ENCODE peak calls at places on chromosomes 3 and 15, in ten cellular contexts. A is neuronal stem cell, T is GM12865, Q is kidney tubule cell, P is IMR-90, M is H1, R is SW480, N is DMS79 treated with DMSO at 0.1 percent for 48 hours, E is HS-27A, I is EH. H is an unnamed sample.

GRCh38 chr15:20643024-20643770 is 101.6 kb upstream of the GOLGA6L6 start:
- DNase-seq in A (no peak), T (no peak), Q (no peak), P (no peak), M (no peak), R (no peak), N (no peak), E (no peak), I (no peak), H (no peak)

GRCh38 chr15:93458567-93458966 is 369.6 kb upstream of the RGMA start:
- DNase-seq in A (no peak), T (no peak), Q (no peak), P (no peak), M (no peak), R (no peak), N (no peak), E (no peak), I (no peak), H (no peak)

GRCh38 chr3:55244247-55244646 is 242.9 kb downstream of the WNT5A start:
- DNase-seq in A (no peak), T (no peak), Q (no peak), P (no peak), M (no peak), R (no peak), N (peak; percentile 81), E (no peak), I (no peak), H (peak; percentile 94)

GRCh38 chr15:23835944-23836343 is 148.8 kb upstream of the NDN start:
- DNase-seq in A (no peak), T (no peak), Q (peak; percentile 1), P (no peak), M (no peak), R (no peak), N (no peak), E (no peak), I (no peak), H (no peak)

GRCh38 chr3:119945286-119945685 is 149.0 kb downstream of the GSK3B start:
- DNase-seq in A (no peak), T (no peak), Q (no peak), P (no peak), M (no peak), R (no peak), N (no peak), E (no peak), I (no peak), H (no peak)

GRCh38 chr3:49112262-49112661 is 7.7 kb upstream of the QARS1 start:
- DNase-seq in A (no peak), T (no peak), Q (no peak), P (no peak), M (no peak), R (no peak), N (no peak), E (no peak), I (no peak), H (no peak)

GRCh38 chr3:72797773-72798543 is 50.3 kb downstream of the SHQ1 start:
- DNase-seq in A (no peak), T (no peak), Q (peak; percentile 88), P (peak; percentile 41), M (no peak), R (no peak), N (peak; percentile 69), E (no peak), I (peak; percentile 76), H (peak; percentile 85)

GRCh38 chr3:71928215-71928614 is 143.3 kb upstream of the PROK2 start:
- DNase-seq in A (no peak), T (no peak), Q (no peak), P (no peak), M (no peak), R (no peak), N (no peak), E (no peak), I (no peak), H (no peak)

GRCh38 chr3:140521751-140522445 is 156.0 kb upstream of the TRIM42 start:
- DNase-seq in A (no peak), T (no peak), Q (no peak), P (no peak), M (no peak), R (no peak), N (no peak), E (no peak), I (no peak), H (no peak)

GRCh38 chr3:81173514-81173913 is 587.9 kb downstream of the GBE1 start:
- DNase-seq in A (no peak), T (no peak), Q (peak; percentile 34), P (no peak), M (no peak), R (peak; percentile 15), N (no peak), E (no peak), I (no peak), H (no peak)

GRCh38 chr3:186368717-186369116 is 6.7 kb upstream of the DGKG start:
- DNase-seq in A (no peak), T (no peak), Q (no peak), P (no peak), M (no peak), R (no peak), N (no peak), E (no peak), I (no peak), H (peak; percentile 18)

GRCh38 chr15:94041731-94042130 is 189.6 kb upstream of the MCTP2 start:
- DNase-seq in A (no peak), T (no peak), Q (no peak), P (no peak), M (no peak), R (no peak), N (no peak), E (no peak), I (no peak), H (no peak)

GRCh38 chr3:81713018-81713417 is 48.4 kb downstream of the GBE1 start:
- DNase-seq in A (no peak), T (no peak), Q (no peak), P (no peak), M (no peak), R (no peak), N (no peak), E (no peak), I (no peak), H (no peak)

GRCh38 chr15:60091150-60091549 is 87.0 kb downstream of the FOXB1 start:
- DNase-seq in A (no peak), T (no peak), Q (peak; percentile 70), P (peak; percentile 83), M (no peak), R (peak; percentile 81), N (no peak), E (peak; percentile 82), I (peak; percentile 93), H (no peak)

GRCh38 chr3:117997201-117998049 is 1037.2 kb downstream of the IGSF11 start:
- DNase-seq in A (peak; percentile 87), T (peak; percentile 81), Q (peak; percentile 73), P (peak; percentile 86), M (peak; percentile 92), R (peak; percentile 28), N (peak; percentile 96), E (peak; percentile 51), I (peak; percentile 72), H (peak; percentile 97)

GRCh38 chr3:89954135-89954534 is 846.7 kb downstream of the EPHA3 start:
- DNase-seq in A (no peak), T (no peak), Q (no peak), P (no peak), M (no peak), R (peak; percentile 33), N (no peak), E (no peak), I (no peak), H (no peak)

GRCh38 chr3:78724886-78725285 is 1042.9 kb downstream of the ROBO1 start:
- DNase-seq in A (no peak), T (no peak), Q (no peak), P (no peak), M (no peak), R (peak; percentile 42), N (no peak), E (no peak), I (no peak), H (no peak)

GRCh38 chr3:120793601-120794000 is 51.1 kb downstream of the GTF2E1 start:
- DNase-seq in A (no peak), T (no peak), Q (no peak), P (peak; percentile 28), M (no peak), R (no peak), N (no peak), E (no peak), I (peak; percentile 76), H (no peak)

GRCh38 chr3:78041486-78041885 is 1001.6 kb downstream of the ROBO2 start:
- DNase-seq in A (no peak), T (no peak), Q (peak; percentile 47), P (peak; percentile 10), M (no peak), R (no peak), N (no peak), E (no peak), I (no peak), H (peak; percentile 36)

GRCh38 chr15:29680806-29681485 is 141.3 kb downstream of the TJP1 start:
- DNase-seq in A (no peak), T (no peak), Q (no peak), P (no peak), M (no peak), R (no peak), N (no peak), E (no peak), I (no peak), H (no peak)

GRCh38 chr3:1214928-1215327 is 122.1 kb downstream of the CNTN6 start:
- DNase-seq in A (no peak), T (no peak), Q (peak; percentile 20), P (peak; percentile 47), M (no peak), R (no peak), N (no peak), E (no peak), I (no peak), H (no peak)

GRCh38 chr3:127673191-127674098 is 693 bp downstream of the ABTB1 start:
- DNase-seq in A (no peak), T (peak; percentile 56), Q (peak; percentile 66), P (peak; percentile 57), M (no peak), R (peak; percentile 32), N (peak; percentile 37), E (no peak), I (peak; percentile 75), H (peak; percentile 26)

GRCh38 chr3:186440850-186441249 is 78.8 kb upstream of the DGKG start:
- DNase-seq in A (no peak), T (no peak), Q (no peak), P (no peak), M (no peak), R (no peak), N (no peak), E (no peak), I (no peak), H (no peak)

GRCh38 chr3:114848087-114848486 is 299.0 kb downstream of the ZBTB20 start:
- DNase-seq in A (no peak), T (no peak), Q (no peak), P (no peak), M (no peak), R (no peak), N (no peak), E (no peak), I (no peak), H (no peak)

GRCh38 chr3:142577701-142578308 is 728 bp downstream of the ATR start:
- DNase-seq in A (no peak), T (peak; percentile 10), Q (peak; percentile 33), P (peak; percentile 29), M (no peak), R (no peak), N (no peak), E (no peak), I (no peak), H (no peak)

GRCh38 chr3:5707794-5708193 is 520.3 kb downstream of the EDEM1 start:
- DNase-seq in A (no peak), T (peak; percentile 51), Q (no peak), P (no peak), M (no peak), R (no peak), N (no peak), E (no peak), I (no peak), H (no peak)

GRCh38 chr3:114035146-114035545 is 21.2 kb downstream of the CCDC191 start:
- DNase-seq in A (no peak), T (no peak), Q (no peak), P (peak; percentile 69), M (no peak), R (no peak), N (no peak), E (no peak), I (peak; percentile 35), H (no peak)

GRCh38 chr3:172087827-172088580 is 48.6 kb downstream of the FNDC3B start:
- DNase-seq in A (no peak), T (peak; percentile 69), Q (peak; percentile 50), P (no peak), M (no peak), R (no peak), N (no peak), E (no peak), I (no peak), H (no peak)

H was measured in NCI-H1105 treated with DMSO at 0.1 percent for 48 hours.